ENCODE peak calls at places on chromosomes 16 and 17, in four cellular contexts. W is anterior cingulate cortex, D is T-helper 17 cell, R is SK-N-MC. Z is an unnamed sample.

GRCh38 chr17:78748730-78749317 is 33.2 kb downstream of the CYTH1 start:
- DNase-seq in W (no peak), D (peak), R (no peak), Z (no peak)

GRCh38 chr17:2071421-2072281 is 16.7 kb downstream of the HIC1 start:
- DNase-seq in W (no peak), D (no peak), R (no peak), Z (no peak)

GRCh38 chr17:47368262-47368661 is 44.5 kb downstream of the EFCAB13 start:
- DNase-seq in W (no peak), D (no peak), R (no peak), Z (no peak)

GRCh38 chr17:10182785-10183184 is 15.6 kb downstream of the GAS7 start:
- DNase-seq in W (no peak), D (no peak), R (no peak), Z (no peak)

GRCh38 chr16:85491798-85492616 is 121.1 kb upstream of the GSE1 start:
- DNase-seq in W (peak), D (no peak), R (no peak), Z (peak)

GRCh38 chr16:35399133-35399532 is 1939.7 kb downstream of the TP53TG3F start:
- DNase-seq in W (no peak), D (no peak), R (no peak), Z (no peak)

GRCh38 chr17:82444941-82445521 is 5.5 kb downstream of the CYBC1 start:
- DNase-seq in W (no peak), D (no peak), R (no peak), Z (no peak)

GRCh38 chr17:75917443-75918111 is 12.9 kb upstream of the MRPL38 start:
- DNase-seq in W (no peak), D (no peak), R (no peak), Z (no peak)

GRCh38 chr17:71633391-71633849 is 487.4 kb upstream of the SOX9 start:
- DNase-seq in W (no peak), D (no peak), R (no peak), Z (no peak)

GRCh38 chr17:6506679-6507231 is 49.6 kb downstream of the PITPNM3 start:
- DNase-seq in W (no peak), D (no peak), R (no peak), Z (peak)